ENCODE peak calls at places on chromosomes 6 and 20, in ten cellular contexts. S is naive thymus-derived CD8-positive, alpha-beta T cell; J is esophagus muscularis mucosa; E is NCI-H1694 treated with DMSO at 0.1 percent for 48 hours; N is NCI-H1092 treated with DMSO at 0.1 percent for 48 hours; A is right cardiac atrium; I is AG20443; P is dorsolateral prefrontal cortex; C is anterior cingulate cortex; B is stimulated activated naive B cell treated with anti-CD40 and anti-IgM and Interleukin-4, amounts not matched to agents 10 μg/mL and 1 μg/mL and 100 μg/mL, for 72 hours. T is an unnamed sample.
A peak's percentile ranks its signal among the peaks of the same experiment; 100 is the strongest.

GRCh38 chr6:2949121-2949520 is 22.2 kb downstream of the SERPINB6 start:
- DNase-seq in S (no peak), J (peak; percentile 42), E (no peak), N (no peak), A (no peak), I (no peak), P (no peak), C (no peak), B (no peak), T (no peak)

GRCh38 chr6:133632206-133632605 is 256.7 kb upstream of the TCF21 start:
- DNase-seq in S (no peak), J (no peak), E (no peak), N (no peak), A (no peak), I (peak; percentile 27), P (no peak), C (no peak), B (no peak), T (no peak)

GRCh38 chr20:17636523-17637412 is 45.3 kb downstream of the RRBP1 start:
- DNase-seq in S (no peak), J (no peak), E (peak; percentile 23), N (peak; percentile 81), A (peak; percentile 89), I (no peak), P (peak; percentile 89), C (peak; percentile 77), B (no peak), T (peak; percentile 78)

GRCh38 chr6:131780600-131780999 is 27.2 kb upstream of the ENPP1 start:
- DNase-seq in S (no peak), J (no peak), E (no peak), N (no peak), A (no peak), I (no peak), P (no peak), C (no peak), B (no peak), T (no peak)

GRCh38 chr20:62286493-62287064 is 16.2 kb upstream of the ADRM1 start:
- DNase-seq in S (no peak), J (no peak), E (no peak), N (no peak), A (peak; percentile 81), I (no peak), P (no peak), C (no peak), B (no peak), T (no peak)

GRCh38 chr20:38975539-38976120 is 13.5 kb downstream of the DHX35 start:
- DNase-seq in S (no peak), J (no peak), E (no peak), N (no peak), A (no peak), I (no peak), P (no peak), C (no peak), B (no peak), T (no peak)

GRCh38 chr6:168626046-168626445 is 185.1 kb downstream of the SMOC2 start:
- DNase-seq in S (no peak), J (no peak), E (no peak), N (no peak), A (no peak), I (no peak), P (no peak), C (no peak), B (no peak), T (no peak)

GRCh38 chr6:168368063-168368835 is 48.7 kb upstream of the DACT2 start:
- DNase-seq in S (no peak), J (no peak), E (no peak), N (no peak), A (peak; percentile 11), I (peak; percentile 61), P (peak; percentile 10), C (no peak), B (no peak), T (no peak)

GRCh38 chr6:44387346-44388134 is at the start of gene CDC5L:
- DNase-seq in S (peak; percentile 96), J (peak; percentile 99), E (peak; percentile 97), N (peak; percentile 100), A (peak; percentile 96), I (peak; percentile 99), P (peak; percentile 96), C (peak; percentile 95), B (peak; percentile 97), T (peak; percentile 96)

GRCh38 chr6:106223300-106223930 is 102.1 kb downstream of the ATG5 start:
- DNase-seq in S (peak; percentile 85), J (no peak), E (peak; percentile 33), N (peak; percentile 12), A (no peak), I (peak; percentile 39), P (peak; percentile 37), C (peak; percentile 2), B (peak; percentile 27), T (peak; percentile 3)

GRCh38 chr6:160930547-160931377 is 60.8 kb upstream of the MAP3K4 start:
- DNase-seq in S (peak; percentile 66), J (no peak), E (peak; percentile 9), N (peak; percentile 74), A (peak; percentile 93), I (peak; percentile 95), P (peak; percentile 80), C (peak; percentile 38), B (peak; percentile 15), T (peak; percentile 71)

GRCh38 chr6:165987483-165988305 is 180.0 kb downstream of the TBXT start:
- DNase-seq in S (no peak), J (no peak), E (no peak), N (no peak), A (peak; percentile 92), I (peak; percentile 91), P (peak; percentile 90), C (peak; percentile 74), B (no peak), T (peak; percentile 79)

GRCh38 chr20:35771367-35771688 is 487 bp upstream of the PHF20 start:
- DNase-seq in S (no peak), J (no peak), E (no peak), N (no peak), A (no peak), I (no peak), P (no peak), C (no peak), B (no peak), T (no peak)

GRCh38 chr6:42748241-42748898 is 2.5 kb upstream of the TBCC start:
- DNase-seq in S (no peak), J (no peak), E (no peak), N (no peak), A (no peak), I (no peak), P (no peak), C (no peak), B (no peak), T (no peak)

GRCh38 chr6:84284428-84285033 is 57.1 kb upstream of the CEP162 start:
- DNase-seq in S (no peak), J (no peak), E (no peak), N (peak; percentile 3), A (peak; percentile 13), I (no peak), P (no peak), C (no peak), B (no peak), T (no peak)

GRCh38 chr6:3750324-3751018 is 1.0 kb downstream of the PXDC1 start:
- DNase-seq in S (no peak), J (peak; percentile 96), E (no peak), N (peak; percentile 3), A (peak; percentile 95), I (peak; percentile 84), P (peak; percentile 81), C (peak; percentile 50), B (no peak), T (peak; percentile 60)

GRCh38 chr6:18280084-18280483 is 15.8 kb upstream of the DEK start:
- DNase-seq in S (no peak), J (no peak), E (peak; percentile 44), N (peak; percentile 79), A (no peak), I (peak; percentile 18), P (no peak), C (no peak), B (no peak), T (no peak)

GRCh38 chr6:54085526-54085925 is 25.7 kb upstream of the MLIP start:
- DNase-seq in S (no peak), J (no peak), E (no peak), N (no peak), A (no peak), I (peak; percentile 58), P (no peak), C (no peak), B (no peak), T (no peak)

GRCh38 chr6:108559884-108560462 is 744 bp upstream of the FOXO3 start:
- DNase-seq in S (no peak), J (peak; percentile 94), E (peak; percentile 40), N (peak; percentile 57), A (peak; percentile 85), I (peak; percentile 45), P (peak; percentile 50), C (peak; percentile 59), B (no peak), T (peak; percentile 70)

GRCh38 chr6:166058064-166058739 is 109.4 kb downstream of the TBXT start:
- DNase-seq in S (no peak), J (no peak), E (no peak), N (no peak), A (peak; percentile 48), I (peak; percentile 43), P (peak; percentile 44), C (peak; percentile 5), B (no peak), T (peak; percentile 29)

GRCh38 chr20:32547753-32548034 is 37.4 kb downstream of the NOL4L start:
- DNase-seq in S (no peak), J (no peak), E (no peak), N (no peak), A (no peak), I (no peak), P (no peak), C (no peak), B (no peak), T (no peak)

T was measured in occipital lobe.